ENCODE peak calls at places on chromosome 16, in seven cellular contexts. D, F, H, Y, B, L and G are unnamed samples.

GRCh38 chr16:10578474-10579316 is 1.7 kb downstream of the EMP2 start:
- DNase-seq in F (no peak), H (no peak), D (no peak), B (no peak), L (no peak), Y (no peak), G (peak; percentile 20)

GRCh38 chr16:89911375-89911774 is 7.3 kb upstream of the MC1R start:
- DNase-seq in B (no peak), F (no peak), D (no peak), H (no peak), Y (no peak), L (no peak), G (no peak)

GRCh38 chr16:68284847-68285246 is 20.5 kb downstream of the SLC7A6 start:
- DNase-seq in B (no peak), F (no peak), L (no peak), Y (no peak), H (no peak), D (no peak), G (no peak)

GRCh38 chr16:85090166-85090565 is 22.1 kb downstream of the CIBAR2 start:
- DNase-seq in L (peak; percentile 40), F (peak; percentile 12), H (no peak), B (no peak), D (no peak), Y (no peak), G (peak; percentile 47)

GRCh38 chr16:84299734-84300440 is 5.2 kb downstream of the WFDC1 start:
- DNase-seq in H (no peak), F (no peak), L (no peak), Y (no peak), B (no peak), D (no peak), G (no peak)

GRCh38 chr16:84266451-84266850 is 26.6 kb upstream of the KCNG4 start:
- DNase-seq in D (peak; percentile 68), B (no peak), L (peak; percentile 71), H (no peak), F (peak; percentile 71), Y (peak; percentile 27), G (peak; percentile 36)

GRCh38 chr16:11067697-11068141 is 123.4 kb downstream of the CLEC16A start:
- DNase-seq in H (no peak), F (no peak), D (no peak), B (no peak), L (no peak), Y (no peak), G (no peak)

GRCh38 chr16:82192665-82193064 is 22.6 kb upstream of the MPHOSPH6 start:
- DNase-seq in H (no peak), L (no peak), D (no peak), Y (peak; percentile 7), F (peak; percentile 57), B (no peak), G (peak; percentile 64)

GRCh38 chr16:62058412-62058811 is 22.2 kb upstream of the CDH8 start:
- DNase-seq in L (no peak), F (no peak), Y (no peak), B (no peak), D (no peak), H (no peak), G (no peak)

GRCh38 chr16:70476272-70477020 is 22.1 kb downstream of the FCSK start:
- DNase-seq in Y (peak; percentile 72), H (no peak), F (peak; percentile 55), L (no peak), B (no peak), D (peak; percentile 92), G (peak; percentile 67)

GRCh38 chr16:8972843-8973586 is 9.3 kb upstream of the USP7 start:
- DNase-seq in B (no peak), F (no peak), L (no peak), Y (no peak), D (no peak), H (no peak), G (peak; percentile 84)

GRCh38 chr16:12062343-12063003 is 85.9 kb downstream of the SNX29 start:
- DNase-seq in B (peak; percentile 36), L (no peak), F (peak; percentile 79), D (peak; percentile 50), H (no peak), Y (no peak), G (peak; percentile 95)